ENCODE peak calls at places on chromosomes 13 and 19, in four cellular contexts. G is WTC11; K is activated CD8-positive, alpha-beta memory T cell treated with anti-CD3 and anti-CD28 coated beads for 48 hours; U is endothelial cell. C is an unnamed sample.

GRCh38 chr13:33172400-33172799 is 113.2 kb downstream of the STARD13 start:
- DNase-seq in G (no peak), K (no peak), U (no peak), C (no peak)

GRCh38 chr19:6424190-6424938 is at the start of gene KHSRP:
- DNase-seq in G (no peak), K (no peak), U (peak), C (no peak)

GRCh38 chr13:55570371-55570770 is 1570.3 kb upstream of the PRR20A start:
- DNase-seq in G (no peak), K (no peak), U (no peak), C (no peak)

GRCh38 chr13:24680258-24680920 is at the start of gene ATP12A:
- DNase-seq in G (peak), K (no peak), U (peak), C (no peak)

GRCh38 chr13:27791146-27791900 is 960 bp upstream of the GSX1 start:
- DNase-seq in G (no peak), K (no peak), U (no peak), C (no peak)

GRCh38 chr13:107250626-107251025 is 682.7 kb upstream of the ARGLU1 start:
- DNase-seq in G (no peak), K (no peak), U (no peak), C (no peak)

GRCh38 chr13:82878536-82878935 is 1003.7 kb downstream of the SLITRK1 start:
- DNase-seq in G (no peak), K (no peak), U (no peak), C (no peak)

GRCh38 chr19:17358395-17358794 is 18.7 kb downstream of the PLVAP start:
- DNase-seq in G (no peak), K (no peak), U (no peak), C (no peak)

GRCh38 chr13:74128171-74128767 is 5.9 kb downstream of the KLF12 start:
- DNase-seq in G (no peak), K (no peak), U (no peak), C (no peak)

GRCh38 chr13:30802953-30803478 is 67.7 kb downstream of the ALOX5AP start:
- DNase-seq in G (peak), K (peak), U (peak), C (peak)

GRCh38 chr13:110265341-110265681 is 41.6 kb downstream of the COL4A1 start:
- DNase-seq in G (no peak), K (no peak), U (peak), C (peak)

GRCh38 chr13:113664751-113665581 is 2.1 kb upstream of the GRK1 start:
- DNase-seq in G (peak), K (no peak), U (no peak), C (no peak)

GRCh38 chr19:46635920-46636761 is at the start of gene GNG8:
- DNase-seq in G (peak), K (no peak), U (no peak), C (no peak)

GRCh38 chr19:17988161-17988560 is 19.8 kb upstream of the ARRDC2 start:
- DNase-seq in G (no peak), K (no peak), U (no peak), C (no peak)

GRCh38 chr19:5200844-5201243 is 139.8 kb downstream of the PTPRS start:
- DNase-seq in G (no peak), K (no peak), U (no peak), C (no peak)

GRCh38 chr19:28046932-28047331 is 1166.0 kb downstream of the UQCRFS1 start:
- DNase-seq in G (no peak), K (no peak), U (no peak), C (no peak)

GRCh38 chr19:9848060-9848459 is 12.9 kb downstream of the PIN1 start:
- DNase-seq in G (peak), K (no peak), U (peak), C (no peak)

GRCh38 chr13:101639711-101640110 is 187.2 kb downstream of the ITGBL1 start:
- DNase-seq in G (no peak), K (no peak), U (no peak), C (no peak)

GRCh38 chr19:55643003-55643732 is at the start of gene ZNF581:
- DNase-seq in G (peak), K (peak), U (peak), C (peak)

GRCh38 chr19:18304194-18304495 is 18.7 kb downstream of the LSM4 start:
- DNase-seq in G (no peak), K (no peak), U (no peak), C (no peak)

GRCh38 chr13:106373989-106374572 is 161.4 kb downstream of the EFNB2 start:
- DNase-seq in G (no peak), K (no peak), U (no peak), C (no peak)

GRCh38 chr13:41579168-41579567 is 121.8 kb downstream of the RGCC start:
- DNase-seq in G (no peak), K (no peak), U (no peak), C (no peak)

GRCh38 chr19:42421591-42422031 is 5.6 kb downstream of the LIPE start:
- DNase-seq in G (no peak), K (no peak), U (no peak), C (no peak)

GRCh38 chr13:38391341-38391740 is 41.7 kb downstream of the UFM1 start:
- DNase-seq in G (no peak), K (no peak), U (no peak), C (no peak)

GRCh38 chr13:94419304-94419943 is 60.1 kb downstream of the DCT start:
- DNase-seq in G (no peak), K (no peak), U (no peak), C (no peak)

GRCh38 chr13:45468676-45469075 is 3.9 kb downstream of the COG3 start:
- DNase-seq in G (no peak), K (no peak), U (no peak), C (no peak)

GRCh38 chr19:47377801-47378200 is 28.7 kb downstream of the DHX34 start:
- DNase-seq in G (no peak), K (no peak), U (no peak), C (no peak)

GRCh38 chr19:45955905-45956608 is 17.6 kb downstream of the NOVA2 start:
- DNase-seq in G (no peak), K (no peak), U (no peak), C (no peak)

GRCh38 chr19:35743640-35744306 is 1.4 kb downstream of the U2AF1L4 start:
- DNase-seq in G (no peak), K (no peak), U (no peak), C (no peak)

GRCh38 chr19:7862413-7862951 is 11.7 kb downstream of the PRR36 start:
- DNase-seq in G (peak), K (no peak), U (peak), C (peak)

GRCh38 chr19:12230751-12231733 is 63.6 kb downstream of the ZNF44 start:
- DNase-seq in G (no peak), K (no peak), U (no peak), C (no peak)

GRCh38 chr13:31946091-31946770 is 85.3 kb upstream of the FRY start:
- DNase-seq in G (no peak), K (no peak), U (no peak), C (no peak)